ENCODE peak calls at places on chromosome 1, in seven cellular contexts. I is GM12878, Q is K562, O is HCT116, S is HepG2, L is H1, C is SK-N-SH. V is an unnamed sample.

GRCh38 chr1:74247881-74248528 is 12.8 kb downstream of the TNNI3K start:
- DNase-seq in S (no peak), L (no peak), O (no peak), Q (no peak), C (no peak), I (no peak), V (no peak)

GRCh38 chr1:239228451-239228850 is 157.9 kb upstream of the CHRM3 start:
- DNase-seq in C (no peak), Q (no peak), O (no peak), S (no peak), L (no peak), I (no peak), V (no peak)

GRCh38 chr1:22710688-22711024 is at the start of gene EPHB2:
- DNase-seq in I (no peak), O (no peak), C (peak), S (no peak), Q (peak), L (no peak), V (no peak)

GRCh38 chr1:213041443-213041842 is 9.6 kb upstream of the RPS6KC1 start:
- DNase-seq in O (no peak), S (no peak), C (no peak), I (no peak), Q (no peak), L (no peak), V (no peak)

GRCh38 chr1:167294528-167294927 is 73.8 kb downstream of the POU2F1 start:
- DNase-seq in S (no peak), C (no peak), I (no peak), Q (no peak), O (no peak), L (no peak), V (no peak)

GRCh38 chr1:47756006-47756405 is 241.2 kb downstream of the TRABD2B start:
- DNase-seq in I (no peak), O (no peak), S (no peak), C (peak), L (no peak), Q (no peak), V (no peak)

GRCh38 chr1:192263436-192263835 is 53.4 kb upstream of the RGS21 start:
- DNase-seq in O (no peak), L (no peak), I (no peak), S (no peak), C (no peak), Q (no peak), V (no peak)

GRCh38 chr1:210062033-210062432 is 124.0 kb downstream of the SYT14 start:
- DNase-seq in Q (no peak), O (no peak), S (no peak), L (no peak), C (no peak), I (no peak), V (no peak)

GRCh38 chr1:48488721-48489120 is 16.7 kb upstream of the SPATA6 start:
- DNase-seq in C (no peak), I (no peak), S (no peak), Q (no peak), O (no peak), L (no peak), V (no peak)

GRCh38 chr1:37497832-37498231 is 16.7 kb downstream of the MEAF6 start:
- DNase-seq in O (no peak), I (no peak), L (no peak), Q (no peak), S (no peak), C (no peak), V (peak)

GRCh38 chr1:7621334-7622219 is 149.5 kb upstream of the VAMP3 start:
- DNase-seq in Q (no peak), S (no peak), C (no peak), O (no peak), I (no peak), L (no peak), V (no peak)

GRCh38 chr1:98940069-98940468 is 64.6 kb downstream of the PLPPR5 start:
- DNase-seq in S (no peak), Q (no peak), L (no peak), C (no peak), O (no peak), I (no peak), V (no peak)

GRCh38 chr1:105017587-105017986 is 1267.9 kb downstream of the AMY1C start:
- DNase-seq in Q (no peak), O (no peak), S (no peak), I (no peak), C (no peak), L (no peak), V (no peak)

GRCh38 chr1:164635784-164636729 is 77.1 kb downstream of the PBX1 start:
- DNase-seq in S (no peak), Q (no peak), C (no peak), O (no peak), L (no peak), I (no peak), V (no peak)

GRCh38 chr1:35561972-35562680 is 4.5 kb downstream of the NCDN start:
- DNase-seq in L (no peak), I (no peak), C (no peak), Q (no peak), O (no peak), S (no peak), V (no peak)

GRCh38 chr1:35563166-35563565 is 5.6 kb downstream of the NCDN start:
- DNase-seq in L (no peak), S (no peak), Q (no peak), I (no peak), O (no peak), C (no peak), V (no peak)

GRCh38 chr1:35559317-35559944 is 1.8 kb downstream of the NCDN start:
- DNase-seq in C (no peak), L (no peak), I (no peak), S (no peak), Q (no peak), O (no peak), V (no peak)

GRCh38 chr1:35560256-35561225 is 2.9 kb downstream of the NCDN start:
- DNase-seq in Q (no peak), S (no peak), O (no peak), C (no peak), L (no peak), I (no peak), V (no peak)

DNA sequence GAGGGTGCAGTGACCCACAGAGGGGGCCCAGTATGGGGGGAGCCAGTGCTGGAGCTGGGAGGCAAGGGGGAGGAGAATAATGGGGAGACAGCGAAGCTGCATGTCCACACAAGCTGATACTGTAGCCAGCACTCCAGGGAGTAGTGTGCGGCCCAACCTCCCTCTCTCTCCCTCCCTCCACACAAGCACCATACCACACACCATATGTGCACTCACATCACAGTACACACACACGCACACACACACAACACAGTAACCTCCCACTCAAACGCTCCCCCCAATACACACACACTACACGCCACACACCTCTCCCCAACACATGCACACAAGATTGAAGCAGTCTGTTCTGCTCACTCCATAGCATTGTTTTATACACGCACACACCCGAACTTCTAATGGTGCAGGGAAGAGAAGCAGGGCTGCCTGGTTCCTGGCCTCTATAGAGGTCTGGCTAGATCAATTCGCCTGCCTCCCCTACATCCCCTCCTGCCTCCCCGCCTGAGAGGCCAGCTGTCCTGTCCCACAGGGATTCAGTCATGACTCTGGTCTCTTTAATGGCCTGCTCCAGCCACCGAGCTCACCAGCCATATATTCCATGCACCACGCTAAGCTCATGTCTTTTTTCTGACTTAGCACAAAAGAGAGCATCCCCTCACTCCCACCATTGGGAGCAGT is 3.8 kb downstream of the NCDN start:
- DNase-seq in S (no peak), C (peak), I (no peak), O (no peak), Q (no peak), L (no peak), V (no peak)
- TF ChIP-seq JUND in S (no peak), C (no peak), I (no peak), O (no peak), Q (no peak), L (no peak), V (no peak)

DNA sequence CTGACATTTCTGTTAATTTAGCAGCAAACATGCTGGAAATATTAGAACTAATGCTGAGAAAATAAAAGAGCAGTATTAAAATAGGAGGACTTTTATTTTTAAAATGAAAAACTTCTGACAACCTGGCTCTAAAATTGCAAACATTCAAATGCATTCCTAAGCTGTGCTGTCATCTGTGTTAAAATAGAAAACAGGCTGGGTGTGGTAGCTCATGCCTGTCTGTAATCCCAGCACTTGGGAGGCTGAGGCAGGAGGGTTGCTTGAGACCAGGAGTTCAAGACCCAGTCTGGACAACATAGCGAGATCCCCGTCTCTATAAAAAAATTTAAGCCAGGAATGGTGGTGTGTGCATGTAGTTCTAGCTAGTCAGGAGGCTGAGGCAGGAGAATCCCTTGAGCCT is 44.6 kb downstream of the MIGA1 start:
- DNase-seq in S (peak), O (peak), C (no peak), I (no peak), L (no peak), Q (no peak), V (no peak)
- TF ChIP-seq JUND in S (no peak), O (no peak), C (peak), I (no peak), L (no peak), Q (no peak), V (no peak)

DNA sequence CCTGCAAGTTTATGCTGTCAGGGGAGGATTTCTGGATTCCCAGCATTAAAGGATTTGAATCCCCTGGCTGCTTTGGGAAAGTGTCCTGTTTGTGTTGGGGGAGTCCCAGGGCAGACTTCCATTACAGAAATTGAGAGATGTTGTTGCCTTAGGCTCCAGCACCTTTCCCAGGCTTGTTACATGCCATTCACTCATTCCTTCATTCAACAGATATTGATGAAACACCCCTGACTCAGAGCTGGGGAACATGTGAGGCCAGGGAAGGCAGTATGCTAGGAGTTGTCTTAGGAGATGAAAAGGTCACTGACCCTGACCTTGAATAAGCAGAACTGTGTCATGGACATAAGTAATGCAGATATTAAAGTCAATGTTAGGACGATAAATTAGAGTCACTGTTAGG is 161.7 kb downstream of the NTMT2 start:
- DNase-seq in O (no peak), Q (no peak), S (no peak), I (no peak), L (no peak), C (no peak), V (no peak)
- TF ChIP-seq JUND in O (no peak), Q (no peak), S (no peak), I (no peak), L (no peak), C (no peak), V (no peak)

GRCh38 chr1:112707217-112708001 is 482 bp upstream of the RHOC start:
- DNase-seq in I (no peak), C (peak), O (peak), Q (peak), L (peak), S (peak), V (peak)

GRCh38 chr1:112703706-112704105 is 3.2 kb downstream of the RHOC start:
- DNase-seq in C (no peak), L (no peak), O (no peak), Q (no peak), S (no peak), I (no peak), V (no peak)

GRCh38 chr1:112704511-112704907 is 2.4 kb downstream of the RHOC start:
- DNase-seq in O (no peak), S (no peak), Q (no peak), I (no peak), C (no peak), L (no peak), V (no peak)

GRCh38 chr1:112706505-112707216 is at the start of gene RHOC:
- DNase-seq in L (no peak), S (no peak), I (no peak), O (no peak), C (peak), Q (peak), V (no peak)

GRCh38 chr1:112704908-112705627 is 1.9 kb downstream of the RHOC start:
- DNase-seq in C (peak), Q (peak), O (peak), S (peak), L (peak), I (peak), V (peak)
- TF ChIP-seq JUND in C (no peak), Q (peak), O (no peak), S (no peak), L (peak), I (no peak), V (no peak)

GRCh38 chr1:62415687-62416086 is 21.2 kb upstream of the USP1 start:
- DNase-seq in Q (no peak), S (no peak), C (no peak), L (no peak), I (no peak), O (no peak), V (no peak)
- TF ChIP-seq JUND in Q (no peak), S (no peak), C (no peak), L (no peak), I (no peak), O (no peak), V (no peak)

V was measured in T47D.